ENCODE peak calls at places on chromosome 20, in ten cellular contexts. O is transverse colon, A is stomach, E is suprapubic skin, C is A549, D is upper lobe of left lung, I is ovary, V is SK-N-SH, Q is GM12878, P is sigmoid colon. R is an unnamed sample.
A peak's percentile ranks its signal among the peaks of the same experiment; 100 is the strongest.

GRCh38 chr20:54061106-54061881 is 9.1 kb downstream of the BCAS1 start:
- DNase-seq in V (no peak), D (no peak), E (no peak), P (no peak), Q (no peak), C (no peak), O (no peak), I (no peak), A (no peak), R (no peak)

GRCh38 chr20:57429579-57430202 is 38.5 kb downstream of the RBM38 start:
- DNase-seq in Q (no peak), I (no peak), V (no peak), C (no peak), E (no peak), O (no peak), P (no peak), A (no peak), D (no peak), R (no peak)

GRCh38 chr20:14902432-14903089 is 565.1 kb upstream of the FLRT3 start:
- DNase-seq in C (no peak), O (no peak), D (no peak), Q (peak; percentile 87), I (no peak), A (no peak), V (no peak), E (no peak), P (no peak), R (no peak)

GRCh38 chr20:31497838-31498540 is 16.3 kb upstream of the HM13 start:
- DNase-seq in E (no peak), C (no peak), O (no peak), D (no peak), Q (no peak), A (no peak), V (no peak), P (no peak), I (peak; percentile 43), R (no peak)

GRCh38 chr20:49751397-49751735 is 37.7 kb upstream of the B4GALT5 start:
- DNase-seq in I (peak; percentile 34), E (no peak), V (no peak), O (no peak), C (no peak), A (no peak), Q (no peak), P (peak; percentile 67), D (no peak), R (no peak)

GRCh38 chr20:57498425-57499400 is 26.2 kb downstream of the CTCFL start:
- DNase-seq in I (no peak), V (peak; percentile 60), C (no peak), Q (no peak), P (no peak), A (no peak), O (no peak), E (peak; percentile 54), D (no peak), R (no peak)

GRCh38 chr20:15930324-15931305 is 642.6 kb downstream of the KIF16B start:
- DNase-seq in A (no peak), O (no peak), C (peak; percentile 22), Q (no peak), V (peak; percentile 39), E (no peak), I (no peak), P (no peak), D (no peak), R (no peak)

GRCh38 chr20:61918548-61918947 is 147.1 kb downstream of the TAF4 start:
- DNase-seq in C (no peak), A (no peak), I (no peak), P (no peak), E (no peak), Q (no peak), V (no peak), D (no peak), O (no peak), R (no peak)

GRCh38 chr20:37581246-37581645 is 53.6 kb upstream of the BLCAP start:
- DNase-seq in A (no peak), E (no peak), V (no peak), Q (no peak), O (no peak), D (peak; percentile 33), C (no peak), P (no peak), I (no peak), R (no peak)

GRCh38 chr20:16732506-16733152 is 2.8 kb downstream of the SNRPB2 start:
- DNase-seq in C (no peak), O (no peak), I (no peak), D (no peak), P (no peak), E (no peak), Q (no peak), V (peak; percentile 15), A (no peak), R (no peak)

GRCh38 chr20:60332523-60332922 is 374.3 kb downstream of the CDH26 start:
- DNase-seq in C (no peak), E (no peak), I (no peak), P (no peak), D (no peak), Q (no peak), A (no peak), V (no peak), O (no peak), R (no peak)

GRCh38 chr20:60334936-60335335 is 376.7 kb downstream of the CDH26 start:
- DNase-seq in Q (no peak), P (no peak), V (no peak), C (no peak), O (no peak), E (no peak), I (no peak), D (no peak), A (no peak), R (no peak)

GRCh38 chr20:60330461-60330860 is 372.2 kb downstream of the CDH26 start:
- DNase-seq in E (no peak), I (no peak), C (no peak), D (no peak), A (no peak), P (no peak), V (no peak), Q (no peak), O (no peak), R (no peak)

GRCh38 chr20:60327971-60328660 is 369.9 kb downstream of the CDH26 start:
- DNase-seq in E (no peak), A (no peak), P (no peak), C (no peak), V (no peak), O (no peak), I (no peak), Q (no peak), D (no peak), R (no peak)

GRCh38 chr20:60331688-60332300 is 373.6 kb downstream of the CDH26 start:
- DNase-seq in O (no peak), I (no peak), C (no peak), V (no peak), E (no peak), D (no peak), A (no peak), P (no peak), Q (no peak), R (no peak)
- TF ChIP-seq EP300 in O (no peak), I (no peak), C (no peak), V (no peak), E (no peak), D (no peak), A (no peak), P (no peak), Q (no peak), R (no peak)

GRCh38 chr20:10649817-10650200 is 24.0 kb downstream of the JAG1 start:
- DNase-seq in I (no peak), D (no peak), A (no peak), O (peak; percentile 1), C (no peak), Q (no peak), V (no peak), P (no peak), E (no peak), R (no peak)

GRCh38 chr20:10648651-10649050 is 25.1 kb downstream of the JAG1 start:
- DNase-seq in E (no peak), I (no peak), Q (peak; percentile 28), A (no peak), O (peak; percentile 1), P (no peak), C (no peak), V (no peak), D (no peak), R (no peak)

GRCh38 chr20:10647471-10647870 is 26.3 kb downstream of the JAG1 start:
- DNase-seq in V (peak; percentile 61), I (no peak), A (no peak), Q (no peak), O (peak; percentile 7), D (no peak), P (no peak), E (no peak), C (no peak), R (peak; percentile 60)

GRCh38 chr20:10647909-10648308 is 25.9 kb downstream of the JAG1 start:
- DNase-seq in Q (no peak), O (peak; percentile 6), C (no peak), V (no peak), D (no peak), P (no peak), I (no peak), A (no peak), E (no peak), R (no peak)

DNA sequence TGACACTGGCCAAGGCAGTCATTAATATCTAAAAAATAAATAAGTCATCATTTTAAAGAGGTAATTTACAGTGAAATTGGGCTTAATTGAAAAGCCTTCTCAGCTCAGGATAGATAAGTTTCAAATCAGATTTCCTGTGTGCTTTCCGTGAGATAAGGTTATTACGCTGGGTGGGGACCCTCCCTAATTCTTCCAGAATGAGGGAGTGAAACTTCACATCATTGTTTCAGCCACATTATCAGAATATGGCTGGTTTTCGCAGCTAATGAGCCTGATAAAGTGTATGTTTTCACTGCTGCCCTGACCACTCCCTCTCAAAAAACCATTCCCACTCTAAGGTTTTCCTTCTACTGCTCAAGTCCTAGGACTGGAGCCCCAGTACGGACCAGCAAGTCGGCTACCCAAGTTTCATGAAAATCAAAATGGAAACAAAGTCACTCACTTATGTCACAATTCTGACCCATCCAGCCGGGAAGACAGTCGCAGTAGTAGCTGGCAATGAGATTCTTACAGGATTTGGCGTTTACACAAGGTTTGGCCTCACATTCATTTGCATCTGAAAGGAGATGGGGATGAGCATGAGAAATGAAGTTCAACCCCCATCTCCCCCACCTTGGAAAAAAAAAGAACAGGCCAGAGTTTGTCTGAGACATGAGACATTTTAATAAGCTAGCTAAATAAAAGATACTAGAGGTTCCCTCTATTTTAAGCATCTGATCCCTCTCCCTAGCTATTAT is 24.6 kb downstream of the JAG1 start:
- DNase-seq in A (no peak), V (no peak), P (no peak), C (no peak), O (peak; percentile 0), I (no peak), D (no peak), E (no peak), Q (no peak), R (no peak)
- TF ChIP-seq EP300 in A (no peak), V (no peak), P (no peak), C (no peak), O (no peak), I (no peak), D (no peak), E (no peak), Q (no peak), R (no peak)

GRCh38 chr20:34604980-34605788 is 46.7 kb downstream of the MAP1LC3A start:
- DNase-seq in D (no peak), Q (no peak), V (peak; percentile 48), A (no peak), P (no peak), O (no peak), C (no peak), E (no peak), I (no peak), R (no peak)
- TF ChIP-seq EP300 in D (no peak), Q (no peak), V (no peak), A (no peak), P (no peak), O (no peak), C (no peak), E (no peak), I (no peak), R (no peak)

GRCh38 chr20:43941476-43942212 is 27.0 kb downstream of the TOX2 start:
- DNase-seq in E (no peak), A (no peak), C (peak; percentile 65), O (peak; percentile 27), P (no peak), I (no peak), Q (no peak), D (no peak), V (no peak), R (no peak)
- TF ChIP-seq EP300 in E (no peak), A (no peak), C (peak; percentile 45), O (no peak), P (no peak), I (no peak), Q (no peak), D (no peak), V (no peak), R (no peak)

R was measured in tibial nerve.